ENCODE peak calls at places on chromosomes 12 and 14, in seven cellular contexts. R is iris pigment epithelial cell; G is left ventricle myocardium inferior; U is heart right ventricle; N is A549; L is stimulated activated CD8-positive, alpha-beta memory T cell treated with anti-CD3 and anti-CD28 coated beads, Interleukin-7, amount 100 ng/mL, for 24 hours; A is NCI-H2171 treated with DMSO at 0.1 percent for 48 hours. H is an unnamed sample.

GRCh38 chr14:67391266-67391665 is 20.7 kb downstream of the PLEK2 start:
- DNase-seq in R (no peak), G (no peak), U (no peak), N (no peak), L (no peak), A (no peak), H (no peak)

GRCh38 chr14:91284146-91284790 is 39.8 kb upstream of the GPR68 start:
- DNase-seq in R (peak; percentile 79), G (no peak), U (no peak), N (no peak), L (no peak), A (no peak), H (no peak)

GRCh38 chr14:101349108-101349507 is 212.2 kb upstream of the DIO3 start:
- DNase-seq in R (no peak), G (no peak), U (no peak), N (no peak), L (no peak), A (no peak), H (no peak)

GRCh38 chr14:100145682-100146464 is 13.6 kb downstream of the DEGS2 start:
- DNase-seq in R (no peak), G (no peak), U (no peak), N (no peak), L (no peak), A (no peak), H (no peak)

GRCh38 chr12:75656650-75657049 is 145.2 kb upstream of the KRR1 start:
- DNase-seq in R (peak; percentile 90), G (no peak), U (no peak), N (no peak), L (no peak), A (no peak), H (no peak)

GRCh38 chr14:30607156-30607780 is 14.9 kb upstream of the SCFD1 start:
- DNase-seq in R (peak; percentile 38), G (no peak), U (no peak), N (no peak), L (no peak), A (no peak), H (no peak)

GRCh38 chr14:66000771-66001170 is 485.4 kb upstream of the CCDC196 start:
- DNase-seq in R (no peak), G (no peak), U (no peak), N (no peak), L (no peak), A (no peak), H (no peak)

GRCh38 chr12:129531004-129531403 is 372.8 kb downstream of the TMEM132D start:
- DNase-seq in R (peak; percentile 4), G (no peak), U (no peak), N (no peak), L (no peak), A (peak; percentile 1), H (no peak)

GRCh38 chr12:12952036-12952435 is at the start of gene GPRC5D:
- DNase-seq in R (no peak), G (no peak), U (no peak), N (no peak), L (no peak), A (no peak), H (no peak)

GRCh38 chr12:15306605-15307004 is 15.7 kb upstream of the PTPRO start:
- DNase-seq in R (no peak), G (no peak), U (no peak), N (no peak), L (no peak), A (no peak), H (no peak)

GRCh38 chr14:105187935-105188524 is 6.9 kb upstream of the NUDT14 start:
- DNase-seq in R (no peak), G (no peak), U (no peak), N (no peak), L (no peak), A (no peak), H (no peak)

GRCh38 chr12:71410844-71411243 is 28.8 kb upstream of the LGR5 start:
- DNase-seq in R (no peak), G (no peak), U (no peak), N (no peak), L (no peak), A (no peak), H (no peak)

GRCh38 chr12:109830267-109830666 is 2.9 kb downstream of the TRPV4 start:
- DNase-seq in R (no peak), G (no peak), U (no peak), N (no peak), L (no peak), A (no peak), H (no peak)

GRCh38 chr14:102998393-102998792 is 59.0 kb downstream of the CDC42BPB start:
- DNase-seq in R (peak; percentile 70), G (no peak), U (no peak), N (no peak), L (no peak), A (no peak), H (no peak)

GRCh38 chr12:131044760-131045381 is 91.2 kb downstream of the ADGRD1 start:
- DNase-seq in R (peak; percentile 3), G (no peak), U (no peak), N (no peak), L (no peak), A (no peak), H (no peak)

GRCh38 chr12:90984114-90984513 is 20.7 kb downstream of the EPYC start:
- DNase-seq in R (no peak), G (no peak), U (no peak), N (no peak), L (no peak), A (no peak), H (no peak)

GRCh38 chr12:27937768-27938167 is 34.8 kb downstream of the PTHLH start:
- DNase-seq in R (peak; percentile 40), G (no peak), U (no peak), N (no peak), L (no peak), A (no peak), H (no peak)

GRCh38 chr14:89924224-89924623 is 30.3 kb downstream of the EFCAB11 start:
- DNase-seq in R (no peak), G (no peak), U (no peak), N (no peak), L (no peak), A (no peak), H (no peak)

GRCh38 chr14:49769171-49769570 is 1.2 kb downstream of the KLHDC2 start:
- DNase-seq in R (peak; percentile 82), G (no peak), U (no peak), N (no peak), L (no peak), A (no peak), H (no peak)

GRCh38 chr14:75430526-75430925 is 2.7 kb downstream of the JDP2 start:
- DNase-seq in R (peak; percentile 55), G (peak; percentile 38), U (peak; percentile 43), N (no peak), L (no peak), A (no peak), H (no peak)

GRCh38 chr14:24665440-24665991 is 31.5 kb upstream of the GZMB start:
- DNase-seq in R (no peak), G (no peak), U (no peak), N (no peak), L (no peak), A (no peak), H (no peak)

GRCh38 chr12:100827901-100828520 is 33.4 kb downstream of the ANO4 start:
- DNase-seq in R (peak; percentile 53), G (no peak), U (no peak), N (peak; percentile 4), L (no peak), A (peak; percentile 58), H (no peak)

GRCh38 chr14:50773632-50774541 is 57.1 kb downstream of the NIN start:
- DNase-seq in R (peak; percentile 48), G (no peak), U (no peak), N (peak; percentile 63), L (no peak), A (peak; percentile 36), H (peak; percentile 38)

GRCh38 chr12:106114084-106115068 is 24.4 kb downstream of the NUAK1 start:
- DNase-seq in R (peak; percentile 50), G (no peak), U (no peak), N (no peak), L (no peak), A (peak; percentile 17), H (no peak)

GRCh38 chr12:11543513-11544168 is 105.8 kb upstream of the ETV6 start:
- DNase-seq in R (no peak), G (no peak), U (no peak), N (no peak), L (no peak), A (no peak), H (no peak)

GRCh38 chr14:85991156-85991555 is 461.2 kb downstream of the FLRT2 start:
- DNase-seq in R (peak; percentile 33), G (no peak), U (no peak), N (no peak), L (no peak), A (no peak), H (no peak)

GRCh38 chr12:52280319-52280795 is 5.9 kb downstream of the KRT86 start:
- DNase-seq in R (peak; percentile 92), G (no peak), U (peak; percentile 15), N (peak; percentile 94), L (no peak), A (no peak), H (no peak)

GRCh38 chr14:101623685-101624444 is 62.6 kb downstream of the DIO3 start:
- DNase-seq in R (no peak), G (no peak), U (no peak), N (no peak), L (no peak), A (no peak), H (no peak)